ENCODE peak calls at places on chromosomes 12 and 14, in seven cellular contexts. I is H1, N is mesendoderm, R is mesenchymal stem cell, O is neuronal stem cell, J is IMR-90, P is trophoblast cell. S is an unnamed sample. For H3K79me1, the result is how much of the 10 kb centered on the place peaks cover.

GRCh38 chr12:120240495-120240833 is 25.1 kb downstream of the PXN start:
- DNase-seq in I (no peak), N (no peak), R (no peak), O (no peak), J (no peak), P (no peak), S (no peak)

GRCh38 chr12:6452908-6453630 is 1.2 kb downstream of the TAPBPL start:
- DNase-seq in I (no peak), N (no peak), R (no peak), O (no peak), J (no peak), P (no peak), S (no peak)

GRCh38 chr12:53596920-53597363 is 29.2 kb downstream of the ATF7 start:
- DNase-seq in I (no peak), N (peak), R (peak), O (no peak), J (peak), P (no peak), S (no peak)

GRCh38 chr14:26621807-26622560 is 24.2 kb upstream of the NOVA1 start:
- DNase-seq in I (no peak), N (no peak), R (peak), O (peak), J (no peak), P (no peak), S (no peak)

GRCh38 chr12:46230985-46231384 is 37.9 kb downstream of the SLC38A1 start:
- DNase-seq in I (no peak), N (no peak), R (no peak), O (no peak), J (no peak), P (no peak), S (no peak)

GRCh38 chr14:86541969-86542368 is 1012.0 kb downstream of the FLRT2 start:
- DNase-seq in I (no peak), N (no peak), R (peak), O (no peak), J (no peak), P (no peak), S (no peak)

GRCh38 chr14:68510201-68510600 is 282.7 kb downstream of the ZFP36L1 start:
- DNase-seq in I (no peak), N (no peak), R (peak), O (no peak), J (peak), P (no peak), S (no peak)

GRCh38 chr12:56616244-56616643 is 13.9 kb downstream of the BAZ2A start:
- DNase-seq in I (no peak), N (no peak), R (no peak), O (no peak), J (no peak), P (no peak), S (no peak)

GRCh38 chr12:96056646-96057455 is 21.5 kb upstream of the LTA4H start:
- DNase-seq in I (no peak), N (no peak), R (no peak), O (no peak), J (no peak), P (no peak), S (no peak)
- H3K79me1 ChIP-seq in I (under half), N (under half), R (under half), O (under half), J (under half), P (under half), S (under half)

DNA sequence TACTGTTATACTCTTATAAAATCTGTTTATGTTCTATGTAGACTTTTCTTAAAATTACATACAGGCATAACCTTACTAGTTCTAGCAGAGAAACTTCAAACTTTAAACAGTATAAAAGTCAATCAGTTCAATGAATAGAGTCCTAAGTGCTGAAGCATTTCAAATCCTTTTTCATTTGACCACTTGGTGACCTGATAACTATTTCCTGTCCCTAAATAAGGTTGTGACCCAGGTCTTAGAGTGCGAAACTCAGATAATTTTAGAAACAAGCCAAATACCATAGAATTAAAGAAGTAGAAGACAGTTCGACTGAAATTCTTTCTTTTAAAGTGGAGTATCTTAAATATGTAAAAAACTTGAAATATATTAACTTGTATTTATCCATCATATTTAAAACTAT is 96.2 kb upstream of the ALX1 start:
- DNase-seq in I (no peak), N (no peak), R (no peak), O (no peak), J (no peak), P (no peak), S (no peak)
- H3K4ac ChIP-seq in I (no peak), N (no peak), R (no peak), O (no peak), J (no peak), P (no peak), S (no peak)

DNA sequence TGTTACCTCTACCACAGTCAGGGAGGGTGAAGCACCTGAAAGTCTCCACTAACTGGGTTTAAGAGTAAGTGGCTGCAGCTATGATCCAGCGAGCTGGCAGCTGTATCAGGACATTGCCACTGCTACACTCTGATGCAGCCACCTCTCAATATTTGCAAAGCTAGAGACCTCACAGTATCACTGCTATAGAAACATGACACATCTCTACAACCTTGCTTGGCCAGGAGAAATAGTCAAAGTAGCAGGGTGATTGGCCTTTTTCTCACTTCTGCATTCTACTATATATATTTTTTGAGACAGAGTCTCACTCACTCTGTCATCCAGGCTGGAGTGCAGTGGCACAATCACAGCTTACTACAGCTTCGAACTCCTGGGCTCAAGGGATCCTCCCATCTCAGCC is 9.3 kb upstream of the FMNL3 start:
- DNase-seq in I (no peak), N (no peak), R (no peak), O (no peak), J (no peak), P (no peak), S (no peak)
- H3K79me1 ChIP-seq in I (under half), N (under half), R (under half), O (under half), J (under half), P (under half), S (under half)

GRCh38 chr14:60184597-60185555 is 19.7 kb upstream of the DHRS7 start:
- DNase-seq in I (no peak), N (no peak), R (no peak), O (no peak), J (no peak), P (no peak), S (no peak)

GRCh38 chr14:60179296-60179924 is 14.2 kb upstream of the DHRS7 start:
- DNase-seq in I (no peak), N (no peak), R (no peak), O (no peak), J (peak), P (peak), S (no peak)

GRCh38 chr14:60178820-60179219 is 13.6 kb upstream of the DHRS7 start:
- DNase-seq in I (no peak), N (no peak), R (no peak), O (no peak), J (no peak), P (no peak), S (no peak)

GRCh38 chr14:60183724-60184596 is 18.8 kb upstream of the DHRS7 start:
- DNase-seq in I (no peak), N (peak), R (peak), O (peak), J (peak), P (peak), S (no peak)

GRCh38 chr14:60183138-60183537 is 17.9 kb upstream of the DHRS7 start:
- DNase-seq in I (no peak), N (no peak), R (no peak), O (no peak), J (no peak), P (no peak), S (no peak)
- H3K4ac ChIP-seq in I (no peak), N (no peak), R (no peak), O (no peak), J (no peak), P (no peak), S (no peak)

DNA sequence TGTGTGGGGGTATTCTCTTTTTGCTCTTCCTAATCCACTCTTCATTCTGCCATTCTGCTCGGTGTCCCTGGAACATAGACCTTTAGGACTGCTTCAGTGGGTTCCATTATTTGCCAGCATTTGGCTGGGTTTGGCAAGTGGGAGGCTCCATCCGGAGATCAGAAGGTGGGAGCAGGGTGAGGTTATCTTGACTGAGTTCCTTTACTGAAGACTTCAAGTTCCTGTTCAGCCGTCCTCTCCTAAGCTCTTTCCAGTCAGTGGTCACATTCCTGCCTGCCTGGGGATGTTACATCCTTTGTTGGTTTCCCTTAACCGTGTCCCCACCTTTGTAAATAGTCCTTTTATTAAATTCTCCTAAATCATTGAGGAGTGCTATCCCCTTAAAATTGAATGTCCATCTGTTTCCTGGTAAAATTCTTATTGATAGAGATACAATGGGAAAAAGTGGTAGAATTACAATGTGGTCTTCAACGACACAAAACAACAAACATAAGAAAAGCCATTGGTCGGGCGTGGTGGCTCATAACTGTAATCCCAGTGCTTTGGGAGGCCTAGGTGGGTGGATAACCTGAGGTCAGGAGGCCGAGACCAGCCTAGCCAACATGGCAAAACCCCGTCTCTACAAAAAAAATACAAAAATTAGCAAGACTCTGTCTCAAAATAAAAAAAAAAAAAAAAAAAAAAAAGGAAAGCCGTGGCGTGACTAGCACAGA is 5.0 kb upstream of the MIA2 start:
- DNase-seq in I (no peak), N (peak), R (no peak), O (no peak), J (no peak), P (no peak), S (no peak)
- H3K79me1 ChIP-seq in I (under half), N (under half), R (under half), O (under half), J (under half), P (under half), S (under half)

GRCh38 chr12:100044266-100044665 is 59.5 kb upstream of the ANKS1B start:
- DNase-seq in I (no peak), N (no peak), R (no peak), O (no peak), J (no peak), P (peak), S (no peak)
- H3K4ac ChIP-seq in I (no peak), N (no peak), R (no peak), O (no peak), J (no peak), P (no peak), S (no peak)